ENCODE peak calls at places on chromosomes 12 and 14, in ten cellular contexts. H, J, W, F, X, R, U, A, Q and O are unnamed samples.

GRCh38 chr14:52299692-52300278 is 14.3 kb upstream of the PTGER2 start:
- DNase-seq in X (no peak), U (no peak), H (no peak), A (no peak), Q (no peak), J (no peak), R (peak; percentile 15), W (no peak), F (peak; percentile 57), O (no peak)

GRCh38 chr12:113987261-113988063 is 21.3 kb upstream of the RBM19 start:
- DNase-seq in A (no peak), R (no peak), Q (no peak), W (no peak), J (no peak), H (no peak), X (no peak), U (no peak), F (no peak), O (no peak)

GRCh38 chr12:30517320-30517719 is 178.3 kb downstream of the IPO8 start:
- DNase-seq in F (no peak), J (no peak), R (peak; percentile 26), A (no peak), W (no peak), Q (no peak), U (no peak), H (no peak), X (no peak), O (no peak)

GRCh38 chr12:76549131-76549530 is 10.4 kb downstream of the OSBPL8 start:
- DNase-seq in J (no peak), A (no peak), R (no peak), U (no peak), W (no peak), X (no peak), H (no peak), F (no peak), Q (no peak), O (no peak)

GRCh38 chr12:130669205-130669557 is 46.9 kb downstream of the RIMBP2 start:
- DNase-seq in A (no peak), X (no peak), R (no peak), W (no peak), J (no peak), F (no peak), U (no peak), H (no peak), Q (no peak), O (no peak)

GRCh38 chr12:21476949-21477348 is 24.5 kb downstream of the RECQL start:
- DNase-seq in F (no peak), R (no peak), J (no peak), W (no peak), X (no peak), U (no peak), A (no peak), H (no peak), Q (peak; percentile 7), O (no peak)

GRCh38 chr14:85528882-85529585 is 910 bp upstream of the FLRT2 start:
- DNase-seq in J (no peak), R (peak; percentile 30), A (no peak), U (no peak), W (no peak), Q (no peak), F (no peak), X (no peak), H (no peak), O (no peak)

GRCh38 chr12:6230321-6231110 is 30.3 kb downstream of the CD9 start:
- DNase-seq in F (peak; percentile 39), U (peak; percentile 26), W (no peak), J (peak; percentile 34), A (no peak), X (no peak), Q (no peak), R (peak; percentile 80), H (peak; percentile 89), O (no peak)

GRCh38 chr14:68113328-68113930 is 293.9 kb downstream of the RAD51B start:
- DNase-seq in Q (no peak), R (no peak), J (no peak), F (no peak), H (no peak), X (no peak), U (no peak), W (no peak), A (no peak), O (no peak)

GRCh38 chr14:102221026-102221425 is 81.3 kb downstream of the WDR20 start:
- DNase-seq in F (no peak), Q (no peak), J (no peak), W (no peak), A (no peak), X (no peak), R (no peak), U (no peak), H (no peak), O (no peak)

GRCh38 chr14:104797112-104798044 is 1.8 kb upstream of the AKT1 start:
- DNase-seq in A (no peak), Q (no peak), U (peak; percentile 30), W (no peak), F (no peak), J (no peak), R (no peak), X (no peak), H (peak; percentile 78), O (no peak)

GRCh38 chr14:56491299-56492285 is 88.0 kb upstream of the TMEM260 start:
- DNase-seq in A (peak; percentile 72), H (no peak), Q (peak; percentile 16), J (no peak), R (peak; percentile 28), W (no peak), X (no peak), U (no peak), F (peak; percentile 18), O (peak; percentile 50)

GRCh38 chr14:56498112-56498511 is 81.5 kb upstream of the TMEM260 start:
- DNase-seq in A (no peak), F (no peak), Q (no peak), J (no peak), U (no peak), H (no peak), W (no peak), R (no peak), X (no peak), O (no peak)

GRCh38 chr14:56488306-56488705 is 91.3 kb upstream of the TMEM260 start:
- DNase-seq in A (no peak), F (no peak), H (no peak), U (no peak), Q (no peak), R (no peak), X (no peak), W (no peak), J (no peak), O (no peak)

GRCh38 chr14:56490379-56490778 is 89.2 kb upstream of the TMEM260 start:
- DNase-seq in F (no peak), A (no peak), W (no peak), X (no peak), U (no peak), Q (no peak), H (no peak), J (no peak), R (no peak), O (no peak)

DNA sequence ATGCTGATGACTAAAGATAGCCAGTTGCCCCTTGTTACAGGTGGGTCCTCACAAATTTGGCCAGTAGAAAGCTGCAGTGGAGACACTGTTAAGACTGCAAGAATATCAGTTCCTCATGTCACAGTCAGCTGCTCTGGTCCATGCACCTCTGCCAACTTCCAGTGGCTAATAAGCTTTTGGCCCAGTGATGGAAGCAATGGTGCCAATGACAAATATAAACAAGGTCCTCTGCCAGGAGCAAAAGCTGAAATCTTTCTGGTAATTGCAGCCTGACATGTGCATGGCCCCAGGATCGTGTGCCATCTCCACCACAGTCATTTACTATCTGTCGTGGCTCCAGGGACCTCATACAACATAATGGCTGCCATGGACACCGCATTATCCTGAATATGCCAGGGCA is 85.4 kb upstream of the TMEM260 start:
- DNase-seq in U (no peak), F (no peak), H (no peak), X (no peak), J (no peak), A (no peak), R (no peak), Q (no peak), W (no peak), O (no peak)
- TF ChIP-seq CTCF in U (no peak), F (no peak), H (no peak), X (no peak), J (no peak), A (no peak), R (no peak), Q (no peak), W (no peak), O (no peak)

GRCh38 chr14:77026930-77027537 is 1.5 kb downstream of the IRF2BPL start:
- DNase-seq in A (peak; percentile 45), Q (no peak), W (no peak), J (no peak), H (no peak), X (no peak), U (peak; percentile 61), F (peak; percentile 64), R (peak; percentile 62), O (peak; percentile 32)
- TF ChIP-seq CTCF in A (no peak), Q (no peak), W (no peak), J (peak; percentile 33), H (peak; percentile 56), X (no peak), U (no peak), F (peak; percentile 16), R (no peak), O (no peak)

DNA sequence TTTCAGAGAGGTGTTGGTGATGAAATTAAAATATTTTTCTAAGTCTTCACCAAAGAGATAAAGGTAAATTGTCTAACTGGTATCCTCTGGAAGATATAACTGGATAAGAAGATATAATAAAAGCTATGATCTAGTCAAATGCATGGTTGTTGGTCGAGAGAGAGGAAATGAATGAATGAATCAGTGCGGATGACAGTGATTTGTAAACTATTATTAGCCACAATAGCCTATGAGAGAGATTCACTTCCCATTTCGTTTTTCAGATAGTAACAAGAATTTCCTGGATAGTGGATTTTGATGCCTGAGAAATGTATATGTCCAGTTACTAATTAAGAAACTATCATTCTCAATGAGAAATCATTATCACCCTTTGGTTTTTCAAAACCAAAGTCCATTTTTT is 63.1 kb downstream of the HEATR5A start:
- DNase-seq in U (no peak), Q (no peak), H (no peak), W (no peak), J (no peak), A (no peak), R (no peak), X (no peak), F (no peak), O (no peak)
- TF ChIP-seq CTCF in U (no peak), Q (no peak), H (no peak), W (no peak), J (no peak), A (no peak), R (no peak), X (no peak), F (no peak), O (no peak)

DNA sequence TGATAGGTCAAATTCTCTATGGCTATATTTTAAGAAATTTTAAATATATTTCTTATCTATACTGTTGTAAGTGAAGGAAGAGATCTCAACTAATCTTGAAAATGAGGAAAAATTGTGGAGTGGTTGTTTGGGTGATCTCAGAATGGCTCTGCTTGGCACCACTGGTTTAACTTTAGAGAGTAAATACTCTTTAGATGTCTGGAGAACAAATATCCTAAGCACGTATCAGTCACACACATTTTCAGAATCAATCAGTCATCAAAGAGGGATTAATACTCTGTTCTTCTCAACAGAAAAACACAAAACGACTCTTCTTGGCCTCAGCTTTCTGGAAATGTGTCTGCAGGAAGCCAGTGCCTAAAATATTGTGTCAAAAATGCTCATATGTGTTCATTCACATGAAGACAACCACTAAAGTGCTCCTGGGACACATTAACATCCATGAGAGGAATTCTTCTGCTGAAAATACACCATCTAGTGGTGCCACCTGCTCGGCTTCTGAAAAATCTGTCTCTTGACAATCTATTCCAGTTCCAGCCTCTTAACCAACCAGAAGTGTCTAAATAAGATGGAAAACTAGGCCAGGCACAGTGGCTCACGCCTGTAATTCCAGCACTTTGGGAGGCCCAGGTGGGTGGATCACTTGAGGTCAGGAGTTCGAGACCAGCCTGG is 81.1 kb upstream of the CCDC198 start:
- DNase-seq in U (no peak), W (no peak), H (no peak), J (no peak), A (no peak), F (no peak), X (no peak), R (peak; percentile 2), Q (no peak), O (no peak)
- TF ChIP-seq CTCF in U (no peak), W (no peak), H (no peak), J (no peak), A (no peak), F (no peak), X (no peak), R (peak; percentile 10), Q (no peak), O (peak; percentile 25)